ENCODE peak calls at places on chromosomes 1 and 21, in seven cellular contexts. One of them, this sample, is unnamed.

GRCh38 chr1:54581621-54582035 is 33.6 kb downstream of the ACOT11 start:
- DNase-seq in coronary artery: peak
- DNase-seq in cardiac muscle cell: peak
- DNase-seq in testis: peak
- DNase-seq in OCI-LY7: no peak
- DNase-seq in stomach: peak
- DNase-seq in psoas muscle: peak
- DNase-seq in this sample: peak

GRCh38 chr1:179493323-179493722 is 82.4 kb downstream of the NPHS2 start:
- DNase-seq in cardiac muscle cell: no peak
- DNase-seq in testis: no peak
- DNase-seq in psoas muscle: no peak
- DNase-seq in coronary artery: no peak
- DNase-seq in OCI-LY7: no peak
- DNase-seq in stomach: no peak
- DNase-seq in this sample: no peak

GRCh38 chr1:54843449-54843848 is 42.3 kb upstream of the TTC22 start:
- DNase-seq in psoas muscle: no peak
- DNase-seq in coronary artery: no peak
- DNase-seq in testis: no peak
- DNase-seq in stomach: no peak
- DNase-seq in OCI-LY7: no peak
- DNase-seq in cardiac muscle cell: no peak
- DNase-seq in this sample: no peak

GRCh38 chr1:202210370-202210769 is 16.8 kb downstream of the LGR6 start:
- DNase-seq in cardiac muscle cell: peak
- DNase-seq in coronary artery: no peak
- DNase-seq in OCI-LY7: no peak
- DNase-seq in psoas muscle: no peak
- DNase-seq in testis: no peak
- DNase-seq in stomach: no peak
- DNase-seq in this sample: no peak

GRCh38 chr1:198647055-198647454 is 8.2 kb downstream of the PTPRC start:
- DNase-seq in OCI-LY7: no peak
- DNase-seq in testis: no peak
- DNase-seq in coronary artery: no peak
- DNase-seq in stomach: no peak
- DNase-seq in psoas muscle: no peak
- DNase-seq in cardiac muscle cell: no peak
- DNase-seq in this sample: no peak

GRCh38 chr1:159798893-159799292 is 3.3 kb upstream of the FCRL6 start:
- DNase-seq in psoas muscle: peak
- DNase-seq in testis: peak
- DNase-seq in cardiac muscle cell: peak
- DNase-seq in stomach: peak
- DNase-seq in OCI-LY7: peak
- DNase-seq in coronary artery: no peak
- DNase-seq in this sample: peak

GRCh38 chr1:84143796-84144565 is at the start of gene PRKACB:
- DNase-seq in coronary artery: no peak
- DNase-seq in OCI-LY7: peak
- DNase-seq in psoas muscle: no peak
- DNase-seq in cardiac muscle cell: no peak
- DNase-seq in stomach: no peak
- DNase-seq in testis: no peak
- DNase-seq in this sample: no peak

GRCh38 chr1:55848906-55849305 is 633.7 kb upstream of the USP24 start:
- DNase-seq in coronary artery: no peak
- DNase-seq in cardiac muscle cell: no peak
- DNase-seq in psoas muscle: no peak
- DNase-seq in OCI-LY7: no peak
- DNase-seq in testis: no peak
- DNase-seq in stomach: no peak
- DNase-seq in this sample: no peak

GRCh38 chr1:13730751-13731482 is 30.9 kb downstream of the PRDM2 start:
- DNase-seq in coronary artery: no peak
- DNase-seq in OCI-LY7: peak
- DNase-seq in cardiac muscle cell: no peak
- DNase-seq in stomach: peak
- DNase-seq in psoas muscle: peak
- DNase-seq in testis: peak
- DNase-seq in this sample: peak

GRCh38 chr1:59814180-59814900 is 409 bp upstream of the HOOK1 start:
- DNase-seq in testis: peak
- DNase-seq in coronary artery: no peak
- DNase-seq in psoas muscle: peak
- DNase-seq in OCI-LY7: no peak
- DNase-seq in stomach: peak
- DNase-seq in cardiac muscle cell: peak
- DNase-seq in this sample: peak

GRCh38 chr1:226117330-226117729 is 54.8 kb downstream of the H3-3A start:
- DNase-seq in coronary artery: no peak
- DNase-seq in cardiac muscle cell: no peak
- DNase-seq in testis: no peak
- DNase-seq in psoas muscle: no peak
- DNase-seq in OCI-LY7: no peak
- DNase-seq in stomach: no peak
- DNase-seq in this sample: no peak

GRCh38 chr21:37758997-37759396 is 157.3 kb downstream of the KCNJ6 start:
- DNase-seq in cardiac muscle cell: peak
- DNase-seq in psoas muscle: no peak
- DNase-seq in OCI-LY7: peak
- DNase-seq in stomach: peak
- DNase-seq in coronary artery: no peak
- DNase-seq in testis: no peak
- DNase-seq in this sample: peak

GRCh38 chr1:244214009-244214967 is 163.2 kb downstream of the ZBTB18 start:
- DNase-seq in OCI-LY7: no peak
- DNase-seq in coronary artery: no peak
- DNase-seq in stomach: no peak
- DNase-seq in testis: no peak
- DNase-seq in cardiac muscle cell: no peak
- DNase-seq in psoas muscle: peak
- DNase-seq in this sample: no peak

GRCh38 chr1:116485976-116486375 is 84.8 kb downstream of the CD58 start:
- DNase-seq in stomach: no peak
- DNase-seq in testis: no peak
- DNase-seq in OCI-LY7: no peak
- DNase-seq in psoas muscle: no peak
- DNase-seq in coronary artery: no peak
- DNase-seq in cardiac muscle cell: no peak
- DNase-seq in this sample: no peak

GRCh38 chr1:156897078-156897825 is 3.7 kb downstream of the PEAR1 start:
- DNase-seq in coronary artery: no peak
- DNase-seq in psoas muscle: no peak
- DNase-seq in stomach: no peak
- DNase-seq in cardiac muscle cell: no peak
- DNase-seq in OCI-LY7: no peak
- DNase-seq in testis: no peak
- DNase-seq in this sample: no peak

GRCh38 chr1:205325334-205325884 is 3.9 kb upstream of the NUAK2 start:
- DNase-seq in testis: peak
- DNase-seq in cardiac muscle cell: peak
- DNase-seq in psoas muscle: no peak
- DNase-seq in stomach: peak
- DNase-seq in OCI-LY7: peak
- DNase-seq in coronary artery: no peak
- DNase-seq in this sample: peak

GRCh38 chr1:28883242-28883616 is 31.1 kb upstream of the EPB41 start:
- DNase-seq in coronary artery: no peak
- DNase-seq in psoas muscle: no peak
- DNase-seq in cardiac muscle cell: no peak
- DNase-seq in OCI-LY7: no peak
- DNase-seq in testis: no peak
- DNase-seq in stomach: no peak
- DNase-seq in this sample: no peak

GRCh38 chr1:88216441-88216840 is 467.6 kb upstream of the PKN2 start:
- DNase-seq in stomach: no peak
- DNase-seq in OCI-LY7: no peak
- DNase-seq in coronary artery: no peak
- DNase-seq in cardiac muscle cell: no peak
- DNase-seq in testis: no peak
- DNase-seq in psoas muscle: no peak
- DNase-seq in this sample: no peak

GRCh38 chr1:55129194-55129728 is 85.9 kb downstream of the USP24 start:
- DNase-seq in coronary artery: no peak
- DNase-seq in testis: no peak
- DNase-seq in OCI-LY7: no peak
- DNase-seq in stomach: no peak
- DNase-seq in psoas muscle: peak
- DNase-seq in cardiac muscle cell: no peak
- DNase-seq in this sample: peak

GRCh38 chr1:4847731-4848130 is 193.3 kb downstream of the AJAP1 start:
- DNase-seq in testis: no peak
- DNase-seq in cardiac muscle cell: no peak
- DNase-seq in psoas muscle: no peak
- DNase-seq in coronary artery: no peak
- DNase-seq in stomach: no peak
- DNase-seq in OCI-LY7: no peak
- DNase-seq in this sample: no peak
- H3K27ac ChIP-seq in testis: no peak
- H3K27ac ChIP-seq in cardiac muscle cell: no peak
- H3K27ac ChIP-seq in psoas muscle: no peak
- H3K27ac ChIP-seq in coronary artery: no peak
- H3K27ac ChIP-seq in stomach: no peak
- H3K27ac ChIP-seq in OCI-LY7: no peak
- H3K27ac ChIP-seq in this sample: no peak

DNA sequence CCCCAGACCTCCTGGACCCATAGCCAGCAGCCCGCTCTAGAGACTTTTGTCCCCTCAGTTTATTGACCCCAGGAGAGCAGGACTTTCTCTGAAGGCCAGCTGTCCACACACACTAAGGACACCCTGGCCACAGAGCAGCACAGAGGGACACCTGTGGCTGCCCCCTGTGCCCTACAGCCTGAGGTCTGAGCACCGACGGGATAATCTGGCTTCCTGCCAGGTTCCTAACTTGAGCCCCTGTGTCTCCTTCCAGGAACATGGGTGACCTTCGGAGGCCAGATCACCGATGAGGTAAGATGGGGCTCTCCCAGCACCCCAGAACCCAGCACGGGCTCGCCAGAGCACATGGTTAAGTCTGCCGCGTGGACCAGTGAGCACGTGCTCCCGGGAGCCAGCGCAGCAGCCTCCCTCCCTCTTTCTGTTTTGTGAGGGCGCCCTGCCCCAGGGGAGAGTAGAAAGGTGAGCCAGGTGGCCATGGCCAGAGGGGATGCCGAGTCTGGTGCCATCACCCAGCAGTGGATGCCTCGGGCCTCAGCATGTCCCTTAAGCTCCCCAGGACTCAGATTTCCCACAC is 27.9 kb downstream of the KCNAB2 start:
- DNase-seq in cardiac muscle cell: no peak
- DNase-seq in OCI-LY7: no peak
- DNase-seq in psoas muscle: no peak
- DNase-seq in stomach: no peak
- DNase-seq in testis: no peak
- DNase-seq in coronary artery: no peak
- DNase-seq in this sample: no peak
- H3K27ac ChIP-seq in cardiac muscle cell: no peak
- H3K27ac ChIP-seq in OCI-LY7: no peak
- H3K27ac ChIP-seq in psoas muscle: no peak
- H3K27ac ChIP-seq in stomach: no peak
- H3K27ac ChIP-seq in testis: no peak
- H3K27ac ChIP-seq in coronary artery: no peak
- H3K27ac ChIP-seq in this sample: no peak

DNA sequence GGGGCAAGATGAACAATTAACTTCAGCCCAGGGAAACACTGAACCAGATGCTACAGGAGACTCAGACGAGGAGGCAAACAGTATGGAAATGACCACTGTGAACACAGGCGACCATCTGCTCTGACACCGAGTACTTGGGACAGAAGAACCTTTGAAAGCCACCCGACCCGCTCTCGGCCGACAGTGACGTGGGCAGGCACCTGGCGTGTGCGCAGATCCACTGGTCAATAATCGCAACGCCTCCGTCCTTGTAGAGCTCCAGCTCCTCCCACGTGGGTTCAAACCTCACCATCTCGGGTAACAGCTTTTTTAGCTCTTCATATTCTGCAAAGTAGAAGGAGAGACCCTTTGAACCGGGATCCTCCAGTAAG is 20.3 kb downstream of the POFUT2 start:
- DNase-seq in OCI-LY7: no peak
- DNase-seq in stomach: peak
- DNase-seq in psoas muscle: no peak
- DNase-seq in coronary artery: peak
- DNase-seq in cardiac muscle cell: no peak
- DNase-seq in testis: no peak
- DNase-seq in this sample: no peak
- H3K27ac ChIP-seq in OCI-LY7: no peak
- H3K27ac ChIP-seq in stomach: no peak
- H3K27ac ChIP-seq in psoas muscle: no peak
- H3K27ac ChIP-seq in coronary artery: no peak
- H3K27ac ChIP-seq in cardiac muscle cell: no peak
- H3K27ac ChIP-seq in testis: no peak
- H3K27ac ChIP-seq in this sample: no peak

DNA sequence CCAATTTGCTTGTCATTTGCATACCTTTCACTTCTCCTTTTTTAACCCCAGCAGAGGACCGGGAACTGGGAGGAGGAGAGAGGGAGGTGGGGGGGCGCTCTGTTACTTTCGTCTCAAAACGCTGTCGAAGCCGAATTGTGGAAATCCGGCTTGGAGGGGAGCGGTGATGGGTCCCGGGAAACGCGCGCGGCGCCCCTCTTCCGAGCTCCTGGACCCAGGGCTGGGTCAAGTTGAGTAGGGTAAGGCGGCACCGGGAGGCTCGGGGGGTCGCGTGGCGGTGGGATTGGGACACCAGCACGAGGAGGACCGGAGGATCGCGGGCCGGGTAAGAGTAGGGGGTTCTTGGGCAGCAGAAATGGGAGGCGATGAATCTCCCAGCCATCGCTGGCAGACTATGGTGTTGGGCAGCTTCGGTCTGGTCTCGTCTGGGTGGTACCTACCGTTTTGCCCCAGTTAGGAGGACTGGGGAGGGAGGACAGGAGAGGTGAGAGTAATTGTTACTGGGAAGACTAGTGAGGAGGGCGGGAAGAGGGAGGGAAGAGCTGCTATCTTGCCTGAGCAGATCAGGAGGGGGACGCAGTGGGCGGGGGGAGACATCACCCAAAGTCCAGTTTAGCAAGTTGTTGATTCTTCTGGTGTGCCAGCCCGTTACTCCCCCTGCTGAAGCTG is 1.4 kb downstream of the PROX1 start:
- DNase-seq in coronary artery: no peak
- DNase-seq in cardiac muscle cell: peak
- DNase-seq in stomach: no peak
- DNase-seq in OCI-LY7: no peak
- DNase-seq in psoas muscle: no peak
- DNase-seq in testis: no peak
- DNase-seq in this sample: no peak
- H3K27ac ChIP-seq in coronary artery: no peak
- H3K27ac ChIP-seq in cardiac muscle cell: peak
- H3K27ac ChIP-seq in stomach: peak
- H3K27ac ChIP-seq in OCI-LY7: no peak
- H3K27ac ChIP-seq in psoas muscle: peak
- H3K27ac ChIP-seq in testis: peak
- H3K27ac ChIP-seq in this sample: peak

This sample was measured in body of pancreas.